ENCODE peak calls at places on chromosomes 4 and X, in ten cellular contexts. W, P, U, G, J, E, Q, I, A and F are unnamed samples.

GRCh38 chr4:151197258-151197657 is 79.7 kb upstream of the PRSS48 start:
- DNase-seq in Q (no peak), I (no peak), E (no peak), A (no peak), G (peak; percentile 46), J (no peak), U (no peak), W (no peak), P (peak; percentile 86), F (no peak)

GRCh38 chrX:103565752-103566151 is 19.6 kb upstream of the TCEAL4 start:
- DNase-seq in I (no peak), W (no peak), A (no peak), E (no peak), J (peak; percentile 33), Q (no peak), G (peak; percentile 91), U (no peak), P (peak; percentile 70), F (no peak)

GRCh38 chr4:37889849-37890500 is 909 bp upstream of the TBC1D1 start:
- DNase-seq in Q (no peak), G (no peak), A (no peak), W (no peak), U (no peak), P (peak; percentile 7), I (no peak), J (no peak), E (no peak), F (no peak)

GRCh38 chrX:100994352-100995281 is 25.1 kb downstream of the ARL13A start:
- DNase-seq in U (no peak), E (peak; percentile 80), W (no peak), J (no peak), A (no peak), G (peak; percentile 79), Q (no peak), I (no peak), P (peak; percentile 59), F (peak; percentile 72)

GRCh38 chrX:68710870-68711576 is 63.6 kb downstream of the STARD8 start:
- DNase-seq in P (peak; percentile 54), I (no peak), A (no peak), U (no peak), W (no peak), J (peak; percentile 30), G (peak; percentile 42), Q (no peak), E (peak; percentile 44), F (peak; percentile 40)

GRCh38 chr4:133641191-133641590 is 492.1 kb downstream of the PCDH10 start:
- DNase-seq in G (no peak), W (no peak), P (no peak), I (no peak), A (no peak), E (no peak), U (no peak), J (no peak), Q (no peak), F (no peak)

GRCh38 chr4:8000247-8000646 is 60.6 kb upstream of the AFAP1 start:
- DNase-seq in P (no peak), U (no peak), Q (no peak), A (no peak), I (no peak), J (no peak), G (no peak), E (no peak), W (no peak), F (no peak)

GRCh38 chr4:57053508-57053907 is 56.7 kb downstream of the IGFBP7 start:
- DNase-seq in G (peak; percentile 86), E (no peak), J (no peak), W (no peak), P (peak; percentile 60), A (no peak), I (no peak), Q (no peak), U (no peak), F (no peak)

GRCh38 chr4:7752649-7753048 is 187.0 kb downstream of the AFAP1 start:
- DNase-seq in G (no peak), P (peak; percentile 27), Q (no peak), U (no peak), J (peak; percentile 51), E (no peak), W (no peak), I (no peak), A (no peak), F (no peak)

GRCh38 chrX:64975989-64976672 is at the start of gene ZC4H2:
- DNase-seq in E (peak; percentile 44), A (peak; percentile 40), W (no peak), J (peak; percentile 61), U (peak; percentile 56), I (peak; percentile 64), G (peak; percentile 65), Q (peak; percentile 15), P (peak; percentile 77), F (peak; percentile 73)

GRCh38 chr4:137674066-137674465 is 141.8 kb upstream of the PCDH18 start:
- DNase-seq in W (no peak), P (peak; percentile 83), I (no peak), U (no peak), G (peak; percentile 24), Q (no peak), A (no peak), J (no peak), E (no peak), F (no peak)

GRCh38 chrX:50827996-50828395 is 14.0 kb upstream of the SHROOM4 start:
- DNase-seq in W (no peak), J (no peak), I (no peak), U (no peak), E (peak; percentile 7), A (no peak), P (peak; percentile 49), G (no peak), Q (no peak), F (no peak)

GRCh38 chr4:7160951-7161440 is 31.3 kb upstream of the SORCS2 start:
- DNase-seq in Q (no peak), W (no peak), E (no peak), P (no peak), G (no peak), U (no peak), J (no peak), A (no peak), I (no peak), F (peak; percentile 31)

GRCh38 chrX:129983575-129984131 is 1.2 kb downstream of the BCORL1 start:
- DNase-seq in E (no peak), G (no peak), A (no peak), U (no peak), J (no peak), Q (no peak), W (no peak), I (no peak), P (no peak), F (no peak)